ENCODE peak calls at places on chromosomes 5 and 9, in six cellular contexts. Q is left lobe of liver; P is uterus; R is stimulated activated naive CD4-positive, alpha-beta T cell; V is Kasumi-1; S is KBM-7. U is an unnamed sample.

GRCh38 chr5:147169399-147169798 is 65.4 kb upstream of the STK32A start:
- DNase-seq in Q (no peak), P (no peak), R (no peak), V (no peak), S (no peak), U (no peak)

GRCh38 chr9:976805-977360 is 428 bp downstream of the DMRT3 start:
- DNase-seq in Q (no peak), P (no peak), R (no peak), V (no peak), S (no peak), U (no peak)

GRCh38 chr5:142841511-142842255 is 71.5 kb downstream of the ARHGAP26 start:
- DNase-seq in Q (no peak), P (peak; percentile 73), R (no peak), V (no peak), S (no peak), U (no peak)

GRCh38 chr5:137152616-137153015 is 346.5 kb downstream of the SPOCK1 start:
- DNase-seq in Q (no peak), P (no peak), R (no peak), V (no peak), S (no peak), U (no peak)

GRCh38 chr5:93574041-93574938 is 6.7 kb downstream of the NR2F1-AS1 start:
- DNase-seq in Q (no peak), P (peak; percentile 33), R (no peak), V (no peak), S (no peak), U (no peak)

GRCh38 chr9:133945314-133945975 is 46.7 kb downstream of the VAV2 start:
- DNase-seq in Q (no peak), P (no peak), R (no peak), V (no peak), S (no peak), U (peak; percentile 79)

GRCh38 chr9:82421498-82421897 is 432.9 kb downstream of the SPATA31D1 start:
- DNase-seq in Q (peak; percentile 85), P (no peak), R (no peak), V (no peak), S (no peak), U (no peak)

GRCh38 chr5:148972958-148973357 is 89.9 kb downstream of the SH3TC2 start:
- DNase-seq in Q (no peak), P (no peak), R (no peak), V (no peak), S (no peak), U (no peak)

GRCh38 chr5:134466241-134467069 is 54.8 kb upstream of the CDKN2AIPNL start:
- DNase-seq in Q (peak; percentile 100), P (peak; percentile 95), R (peak; percentile 51), V (peak; percentile 81), S (peak; percentile 88), U (no peak)

GRCh38 chr5:80140496-80140895 is 105.3 kb downstream of the THBS4 start:
- DNase-seq in Q (no peak), P (no peak), R (peak; percentile 20), V (no peak), S (no peak), U (peak; percentile 23)

GRCh38 chr5:93581738-93582414 is 857 bp upstream of the NR2F1-AS1 start:
- DNase-seq in Q (no peak), P (no peak), R (no peak), V (peak; percentile 8), S (peak; percentile 61), U (no peak)

GRCh38 chr9:16358751-16359150 is 511.7 kb downstream of the BNC2 start:
- DNase-seq in Q (no peak), P (no peak), R (no peak), V (no peak), S (no peak), U (peak; percentile 43)

GRCh38 chr5:145347026-145347616 is 488.0 kb downstream of the PRELID2 start:
- DNase-seq in Q (no peak), P (no peak), R (no peak), V (peak; percentile 53), S (peak; percentile 50), U (peak; percentile 63)

GRCh38 chr9:130240410-130241197 is 25.0 kb upstream of the HMCN2 start:
- DNase-seq in Q (peak; percentile 72), P (peak; percentile 65), R (peak; percentile 13), V (peak; percentile 83), S (peak; percentile 77), U (peak; percentile 79)

GRCh38 chr9:18438300-18438925 is 35.5 kb upstream of the ADAMTSL1 start:
- DNase-seq in Q (peak; percentile 59), P (peak; percentile 66), R (no peak), V (no peak), S (no peak), U (no peak)

GRCh38 chr5:40486437-40487270 is 193.1 kb upstream of the PTGER4 start:
- DNase-seq in Q (no peak), P (no peak), R (no peak), V (peak; percentile 87), S (peak; percentile 93), U (no peak)

GRCh38 chr5:124736814-124737186 is 9.6 kb downstream of the ZNF608 start:
- DNase-seq in Q (no peak), P (no peak), R (no peak), V (no peak), S (no peak), U (no peak)

GRCh38 chr9:127803507-127804352 is 1.0 kb downstream of the FPGS start:
- DNase-seq in Q (peak; percentile 94), P (no peak), R (no peak), V (no peak), S (no peak), U (peak; percentile 62)

GRCh38 chr5:38467353-38468040 is 88.9 kb downstream of the LIFR start:
- DNase-seq in Q (no peak), P (peak; percentile 81), R (no peak), V (no peak), S (no peak), U (no peak)

GRCh38 chr5:31963358-31963757 is 210.8 kb downstream of the GOLPH3 start:
- DNase-seq in Q (no peak), P (peak; percentile 87), R (no peak), V (no peak), S (no peak), U (no peak)

GRCh38 chr5:17305964-17306725 is 88.7 kb downstream of the BASP1 start:
- DNase-seq in Q (no peak), P (peak; percentile 15), R (no peak), V (no peak), S (no peak), U (no peak)

U was measured in Karpas-422.